ENCODE peak calls at places on chromosomes 12 and 14, in four cellular contexts. T is HCT116, M is HepG2, E is K562. R is an unnamed sample.

GRCh38 chr12:57631566-57632368 is 1.2 kb downstream of the B4GALNT1 start:
- DNase-seq in M (no peak), T (no peak), E (no peak), R (no peak)

GRCh38 chr14:52873694-52874093 is 77.2 kb downstream of the FERMT2 start:
- DNase-seq in M (no peak), E (no peak), T (no peak), R (no peak)

GRCh38 chr14:64919618-64920017 is 5.4 kb downstream of the CHURC1 start:
- DNase-seq in T (no peak), E (no peak), M (peak; percentile 12), R (no peak)

GRCh38 chr14:67618617-67619063 is 1.1 kb upstream of the ARG2 start:
- DNase-seq in T (no peak), M (peak; percentile 75), E (peak; percentile 42), R (no peak)

GRCh38 chr12:79508622-79509021 is 182.1 kb downstream of the PAWR start:
- DNase-seq in E (no peak), M (no peak), T (no peak), R (no peak)

GRCh38 chr12:93626160-93626559 is 51.0 kb upstream of the CRADD start:
- DNase-seq in M (no peak), T (no peak), E (peak; percentile 54), R (no peak)

GRCh38 chr12:49507139-49507538 is 31.7 kb upstream of the KCNH3 start:
- DNase-seq in E (no peak), M (no peak), T (peak; percentile 76), R (no peak)

GRCh38 chr14:70907996-70908917 is 998 bp downstream of the PCNX1 start:
- DNase-seq in M (peak; percentile 70), E (peak; percentile 11), T (no peak), R (no peak)

GRCh38 chr14:101958418-101959185 is 5.8 kb upstream of the DYNC1H1 start:
- DNase-seq in E (no peak), M (no peak), T (no peak), R (no peak)

GRCh38 chr14:30805284-30805683 is 69.1 kb upstream of the COCH start:
- DNase-seq in T (no peak), M (no peak), E (no peak), R (no peak)

GRCh38 chr14:104778694-104779331 is 16.7 kb downstream of the AKT1 start:
- DNase-seq in E (no peak), T (no peak), M (no peak), R (no peak)

GRCh38 chr12:8648598-8649205 is 13.9 kb downstream of the MFAP5 start:
- DNase-seq in T (no peak), E (no peak), M (no peak), R (no peak)

DNA sequence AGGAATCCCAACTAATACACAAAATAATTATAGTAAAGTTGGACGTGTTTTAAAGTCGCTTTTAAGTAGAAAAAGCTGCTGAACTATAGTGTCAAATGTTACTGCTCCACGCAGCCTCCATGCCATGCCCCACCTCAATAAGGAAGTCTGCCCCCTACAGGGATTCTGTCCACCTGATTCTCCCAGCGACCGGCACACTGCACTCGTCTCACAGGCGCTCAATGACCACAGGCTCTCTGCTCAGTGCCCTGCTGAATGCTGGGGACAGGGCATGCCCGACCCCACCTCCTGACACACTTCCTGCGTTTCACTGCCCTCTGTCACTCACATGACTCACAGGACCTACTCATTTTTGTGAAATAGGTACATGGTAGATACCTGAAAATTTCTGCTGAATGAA is 48.9 kb downstream of the BDKRB1 start:
- DNase-seq in M (no peak), E (peak; percentile 11), T (peak; percentile 4), R (no peak)
- TF ChIP-seq TCF7L2 in M (no peak), E (no peak), T (no peak), R (no peak)

GRCh38 chr12:95859344-95859816 is 628 bp downstream of the SNRPF start:
- DNase-seq in T (no peak), E (peak; percentile 37), M (peak; percentile 18), R (no peak)

GRCh38 chr12:95859947-95860850 is 1.4 kb downstream of the SNRPF start:
- DNase-seq in E (no peak), T (no peak), M (no peak), R (no peak)

GRCh38 chr12:95858451-95859343 is at the start of gene SNRPF:
- DNase-seq in T (peak; percentile 94), M (peak; percentile 95), E (peak; percentile 100), R (peak; percentile 93)

GRCh38 chr12:95857799-95858198 is 953 bp upstream of the SNRPF start:
- DNase-seq in E (no peak), T (no peak), M (no peak), R (no peak)

GRCh38 chr12:95857151-95857550 is 1.6 kb upstream of the SNRPF start:
- DNase-seq in E (no peak), M (peak; percentile 37), T (no peak), R (no peak)
- TF ChIP-seq TCF7L2 in E (no peak), M (no peak), T (no peak), R (no peak)

GRCh38 chr12:132447327-132447720 is 42.6 kb upstream of the FBRSL1 start:
- DNase-seq in M (no peak), T (no peak), E (no peak), R (no peak)

GRCh38 chr12:132445884-132446471 is 44.0 kb upstream of the FBRSL1 start:
- DNase-seq in E (peak; percentile 95), M (no peak), T (peak; percentile 93), R (peak; percentile 83)

GRCh38 chr12:132446535-132447326 is 43.2 kb upstream of the FBRSL1 start:
- DNase-seq in E (no peak), T (no peak), M (no peak), R (no peak)

GRCh38 chr12:132444283-132444682 is 45.7 kb upstream of the FBRSL1 start:
- DNase-seq in M (no peak), E (no peak), T (no peak), R (no peak)

DNA sequence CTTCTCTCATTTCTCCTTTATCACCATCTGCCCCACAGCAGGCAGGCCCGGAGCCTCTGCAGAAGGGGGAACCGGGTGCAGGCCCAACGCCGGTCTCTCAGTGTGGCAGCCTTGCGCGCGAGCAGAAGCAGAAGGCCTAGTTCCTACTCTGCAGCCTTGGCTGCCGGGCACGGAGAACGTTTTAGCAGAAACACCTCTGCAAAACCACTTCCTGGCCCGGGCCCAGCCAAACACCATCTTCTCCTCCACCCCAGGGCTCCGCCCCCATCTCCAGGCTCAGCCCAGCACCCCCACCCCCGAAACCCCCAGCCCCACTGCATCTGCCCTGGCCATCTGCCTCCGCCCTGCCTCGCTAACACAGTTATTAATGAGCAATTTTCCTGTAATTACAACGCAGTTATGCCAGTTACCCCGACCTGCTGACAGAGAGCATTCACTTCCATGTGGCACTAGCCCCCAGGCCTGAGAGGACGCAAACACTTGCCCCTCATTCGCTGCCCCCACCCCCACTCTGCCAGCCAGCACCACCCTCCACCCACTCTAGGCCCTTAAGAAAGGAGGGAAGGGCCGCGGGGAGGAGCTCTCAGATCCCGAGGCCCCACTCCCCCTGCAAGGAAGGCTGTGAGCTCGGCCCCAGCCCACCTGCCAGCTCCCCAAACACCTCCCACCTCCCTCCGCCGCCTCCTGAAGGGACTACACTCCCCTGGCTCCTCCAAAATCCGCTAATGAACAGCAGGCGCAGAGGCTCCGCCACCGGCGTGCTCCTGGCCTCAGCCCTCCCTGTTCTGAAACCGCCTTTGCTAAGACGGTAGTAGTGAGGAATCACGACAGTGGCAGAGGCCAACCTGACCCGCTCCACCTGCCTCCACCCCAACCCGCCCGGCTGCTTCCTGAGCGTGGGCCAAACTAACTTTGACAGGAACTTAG is 44.7 kb upstream of the FBRSL1 start:
- DNase-seq in M (no peak), E (no peak), T (no peak), R (no peak)
- TF ChIP-seq TCF7L2 in M (no peak), E (no peak), T (no peak), R (no peak)

DNA sequence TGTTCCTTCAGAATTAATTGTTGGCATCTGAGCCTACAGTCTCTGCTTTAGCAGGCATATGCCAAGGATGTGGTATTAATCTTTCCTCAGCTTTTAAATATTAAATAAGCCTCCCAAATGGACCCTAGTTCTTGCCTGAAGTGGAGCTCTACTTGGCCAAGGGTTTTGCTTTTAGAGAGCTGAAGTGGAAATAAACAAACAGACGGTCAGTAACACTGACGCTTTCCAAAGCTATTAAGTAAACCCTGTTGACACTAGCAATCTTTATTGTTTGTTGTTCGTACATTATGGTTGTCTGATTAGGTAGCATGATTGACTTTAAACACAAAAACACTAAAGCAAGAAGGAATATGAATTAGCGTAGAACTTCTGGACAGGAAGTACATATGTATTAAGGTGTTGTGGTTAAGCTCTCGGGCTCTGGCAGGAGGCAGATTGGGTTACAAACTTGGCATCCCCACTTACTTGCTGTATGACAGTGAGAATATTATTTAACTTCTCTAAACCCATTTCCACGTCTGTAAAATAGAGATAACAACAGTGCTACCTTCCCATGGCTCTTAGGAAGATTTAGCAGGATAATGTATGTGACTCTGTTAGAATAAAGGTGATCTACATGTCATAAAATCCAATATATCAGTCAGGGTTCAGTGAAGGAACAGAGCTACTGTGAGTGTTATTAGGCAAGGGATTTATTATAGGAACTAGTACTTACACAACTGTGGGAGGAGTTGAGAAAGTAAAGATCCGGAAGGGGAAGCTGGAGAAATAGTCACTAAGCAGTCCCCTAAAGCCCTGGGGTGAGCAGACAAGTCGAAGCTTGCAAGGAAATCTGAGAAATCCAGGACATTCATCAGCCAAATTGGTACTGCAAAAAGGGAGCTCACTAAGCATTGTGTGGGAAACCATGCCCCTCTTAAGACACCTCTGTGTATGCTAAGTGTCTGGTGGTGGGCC is 92.2 kb upstream of the ATF7IP start:
- DNase-seq in T (no peak), M (no peak), E (no peak), R (no peak)
- TF ChIP-seq TCF7L2 in T (no peak), M (no peak), E (no peak), R (no peak)

DNA sequence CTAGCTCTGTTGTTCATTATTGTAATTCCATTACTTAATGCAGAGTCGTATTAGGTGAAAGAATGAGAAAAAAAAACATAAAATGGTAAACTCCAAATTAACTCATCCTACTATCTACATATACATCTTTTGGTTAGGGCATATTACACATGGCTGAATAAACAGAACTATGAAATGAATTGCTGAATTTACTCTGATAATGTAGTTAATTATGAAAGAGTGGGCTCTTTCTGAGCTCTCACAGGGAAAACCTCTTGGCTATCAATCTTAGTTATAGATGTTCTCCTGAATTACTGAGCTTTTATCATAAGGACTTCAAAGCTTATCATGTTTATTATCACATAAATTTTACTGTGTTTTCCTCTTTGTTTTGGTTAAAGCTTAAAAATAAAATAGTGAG is 798.5 kb upstream of the MDGA2 start:
- DNase-seq in M (no peak), T (no peak), E (no peak), R (no peak)
- TF ChIP-seq TCF7L2 in M (no peak), T (no peak), E (no peak), R (no peak)

DNA sequence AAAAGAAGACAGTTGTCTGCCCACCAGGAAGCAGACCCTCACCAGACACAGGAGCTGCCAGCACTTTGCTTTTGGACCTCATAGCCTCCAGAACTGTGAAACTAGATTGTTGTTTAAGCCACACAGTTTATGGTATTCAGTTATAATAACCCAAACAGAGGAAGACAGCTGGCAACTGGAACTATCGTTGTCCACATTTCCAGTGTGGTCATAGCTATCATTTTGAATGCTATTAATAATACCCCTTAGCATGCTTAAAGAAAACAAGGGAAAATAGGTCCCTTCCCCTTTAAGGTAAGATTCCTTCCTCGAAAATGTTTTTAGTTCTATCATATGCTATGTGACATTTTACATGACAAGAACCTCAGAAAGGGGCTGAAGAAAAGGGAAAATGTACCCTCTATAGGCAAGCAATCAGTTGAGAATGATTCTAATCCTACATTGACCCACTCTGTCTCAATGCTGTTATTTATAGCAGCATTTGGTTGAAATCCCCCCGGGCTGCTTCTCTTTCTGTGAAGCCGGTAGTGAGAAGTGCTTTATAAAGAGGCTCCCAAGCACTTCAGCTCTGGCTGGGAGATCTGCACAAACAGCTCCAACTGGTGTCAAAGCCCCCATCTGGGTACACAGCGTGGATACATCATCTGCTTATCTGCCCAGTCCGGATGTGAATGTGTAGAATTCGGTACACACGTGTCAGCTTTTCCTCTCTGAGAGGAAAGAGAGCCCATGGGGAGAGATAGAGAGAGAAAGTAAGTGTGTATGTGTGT is 221.2 kb upstream of the FLRT2 start:
- DNase-seq in T (no peak), E (no peak), M (no peak), R (no peak)
- TF ChIP-seq TCF7L2 in T (no peak), E (no peak), M (no peak), R (no peak)

R was measured in Panc1.